ENCODE peak calls at places on chromosome 21, in eight cellular contexts. One of them, this sample, is unnamed.
A peak's percentile ranks its signal among the peaks of the same experiment; 100 is the strongest.

GRCh38 chr21:31354604-31355443 is 10.8 kb upstream of the TIAM1 start:
- DNase-seq in mucosa of gallbladder: peak; percentile 73
- DNase-seq in NT2/D1: no peak
- DNase-seq in MCF 10A: peak; percentile 97
- DNase-seq in C1 segment of cervical spinal cord: peak; percentile 34
- DNase-seq in memory B cell: no peak
- DNase-seq in progenitor cell of endocrine pancreas: no peak
- DNase-seq in activated CD4-positive, alpha-beta memory T cell treated with anti-CD3 and anti-CD28 coated beads, Interleukin-2, amount 10 ng/mL, durations not matched to agents 7 days and 5 days: peak; percentile 88
- DNase-seq in this sample: no peak

GRCh38 chr21:25626752-25627151 is 12.3 kb upstream of the JAM2 start:
- DNase-seq in mucosa of gallbladder: peak; percentile 14
- DNase-seq in NT2/D1: no peak
- DNase-seq in MCF 10A: peak; percentile 45
- DNase-seq in C1 segment of cervical spinal cord: no peak
- DNase-seq in memory B cell: no peak
- DNase-seq in progenitor cell of endocrine pancreas: no peak
- DNase-seq in activated CD4-positive, alpha-beta memory T cell treated with anti-CD3 and anti-CD28 coated beads, Interleukin-2, amount 10 ng/mL, durations not matched to agents 7 days and 5 days: no peak
- DNase-seq in this sample: no peak

GRCh38 chr21:27291006-27291405 is 324.1 kb upstream of the ADAMTS5 start:
- DNase-seq in mucosa of gallbladder: no peak
- DNase-seq in NT2/D1: no peak
- DNase-seq in MCF 10A: no peak
- DNase-seq in C1 segment of cervical spinal cord: no peak
- DNase-seq in memory B cell: no peak
- DNase-seq in progenitor cell of endocrine pancreas: no peak
- DNase-seq in activated CD4-positive, alpha-beta memory T cell treated with anti-CD3 and anti-CD28 coated beads, Interleukin-2, amount 10 ng/mL, durations not matched to agents 7 days and 5 days: no peak
- DNase-seq in this sample: no peak

GRCh38 chr21:19713324-19713723 is 1284.9 kb upstream of the NCAM2 start:
- DNase-seq in mucosa of gallbladder: no peak
- DNase-seq in NT2/D1: no peak
- DNase-seq in MCF 10A: no peak
- DNase-seq in C1 segment of cervical spinal cord: no peak
- DNase-seq in memory B cell: no peak
- DNase-seq in progenitor cell of endocrine pancreas: no peak
- DNase-seq in activated CD4-positive, alpha-beta memory T cell treated with anti-CD3 and anti-CD28 coated beads, Interleukin-2, amount 10 ng/mL, durations not matched to agents 7 days and 5 days: no peak
- DNase-seq in this sample: no peak

GRCh38 chr21:25934771-25935224 is 200.0 kb downstream of the GABPA start:
- DNase-seq in mucosa of gallbladder: peak; percentile 51
- DNase-seq in NT2/D1: no peak
- DNase-seq in MCF 10A: peak; percentile 96
- DNase-seq in C1 segment of cervical spinal cord: peak; percentile 56
- DNase-seq in memory B cell: no peak
- DNase-seq in progenitor cell of endocrine pancreas: no peak
- DNase-seq in activated CD4-positive, alpha-beta memory T cell treated with anti-CD3 and anti-CD28 coated beads, Interleukin-2, amount 10 ng/mL, durations not matched to agents 7 days and 5 days: peak; percentile 45
- DNase-seq in this sample: no peak

GRCh38 chr21:44517175-44517899 is 22.7 kb downstream of the KRTAP10-1 start:
- DNase-seq in mucosa of gallbladder: no peak
- DNase-seq in NT2/D1: peak; percentile 25
- DNase-seq in MCF 10A: no peak
- DNase-seq in C1 segment of cervical spinal cord: peak; percentile 39
- DNase-seq in memory B cell: no peak
- DNase-seq in progenitor cell of endocrine pancreas: no peak
- DNase-seq in activated CD4-positive, alpha-beta memory T cell treated with anti-CD3 and anti-CD28 coated beads, Interleukin-2, amount 10 ng/mL, durations not matched to agents 7 days and 5 days: no peak
- DNase-seq in this sample: no peak

GRCh38 chr21:42513985-42514882 is 582 bp downstream of the SLC37A1 start:
- DNase-seq in mucosa of gallbladder: no peak
- DNase-seq in NT2/D1: peak; percentile 68
- DNase-seq in MCF 10A: peak; percentile 39
- DNase-seq in C1 segment of cervical spinal cord: no peak
- DNase-seq in memory B cell: peak; percentile 78
- DNase-seq in progenitor cell of endocrine pancreas: peak; percentile 41
- DNase-seq in activated CD4-positive, alpha-beta memory T cell treated with anti-CD3 and anti-CD28 coated beads, Interleukin-2, amount 10 ng/mL, durations not matched to agents 7 days and 5 days: peak; percentile 64
- DNase-seq in this sample: no peak

GRCh38 chr21:38989745-38990423 is 184.2 kb downstream of the ETS2 start:
- DNase-seq in mucosa of gallbladder: peak; percentile 43
- DNase-seq in NT2/D1: no peak
- DNase-seq in MCF 10A: no peak
- DNase-seq in C1 segment of cervical spinal cord: no peak
- DNase-seq in memory B cell: no peak
- DNase-seq in progenitor cell of endocrine pancreas: no peak
- DNase-seq in activated CD4-positive, alpha-beta memory T cell treated with anti-CD3 and anti-CD28 coated beads, Interleukin-2, amount 10 ng/mL, durations not matched to agents 7 days and 5 days: no peak
- DNase-seq in this sample: no peak

GRCh38 chr21:44658511-44658910 is 779 bp downstream of the KRTAP12-3 start:
- DNase-seq in mucosa of gallbladder: no peak
- DNase-seq in NT2/D1: no peak
- DNase-seq in MCF 10A: no peak
- DNase-seq in C1 segment of cervical spinal cord: no peak
- DNase-seq in memory B cell: no peak
- DNase-seq in progenitor cell of endocrine pancreas: no peak
- DNase-seq in activated CD4-positive, alpha-beta memory T cell treated with anti-CD3 and anti-CD28 coated beads, Interleukin-2, amount 10 ng/mL, durations not matched to agents 7 days and 5 days: no peak
- DNase-seq in this sample: no peak

GRCh38 chr21:43299441-43300277 is 127.3 kb downstream of the SIK1 start:
- DNase-seq in mucosa of gallbladder: peak; percentile 25
- DNase-seq in NT2/D1: no peak
- DNase-seq in MCF 10A: no peak
- DNase-seq in C1 segment of cervical spinal cord: no peak
- DNase-seq in memory B cell: no peak
- DNase-seq in progenitor cell of endocrine pancreas: no peak
- DNase-seq in activated CD4-positive, alpha-beta memory T cell treated with anti-CD3 and anti-CD28 coated beads, Interleukin-2, amount 10 ng/mL, durations not matched to agents 7 days and 5 days: no peak
- DNase-seq in this sample: no peak

GRCh38 chr21:33411949-33412430 is 8.8 kb downstream of the IFNGR2 start:
- DNase-seq in mucosa of gallbladder: no peak
- DNase-seq in NT2/D1: no peak
- DNase-seq in MCF 10A: no peak
- DNase-seq in C1 segment of cervical spinal cord: no peak
- DNase-seq in memory B cell: no peak
- DNase-seq in progenitor cell of endocrine pancreas: no peak
- DNase-seq in activated CD4-positive, alpha-beta memory T cell treated with anti-CD3 and anti-CD28 coated beads, Interleukin-2, amount 10 ng/mL, durations not matched to agents 7 days and 5 days: no peak
- DNase-seq in this sample: no peak

GRCh38 chr21:15978158-15978805 is 248.5 kb downstream of the USP25 start:
- DNase-seq in mucosa of gallbladder: no peak
- DNase-seq in NT2/D1: no peak
- DNase-seq in MCF 10A: no peak
- DNase-seq in C1 segment of cervical spinal cord: no peak
- DNase-seq in memory B cell: no peak
- DNase-seq in progenitor cell of endocrine pancreas: no peak
- DNase-seq in activated CD4-positive, alpha-beta memory T cell treated with anti-CD3 and anti-CD28 coated beads, Interleukin-2, amount 10 ng/mL, durations not matched to agents 7 days and 5 days: no peak
- DNase-seq in this sample: no peak

GRCh38 chr21:32560896-32561295 is 24.4 kb downstream of the TCP10L start:
- DNase-seq in mucosa of gallbladder: no peak
- DNase-seq in NT2/D1: peak; percentile 48
- DNase-seq in MCF 10A: no peak
- DNase-seq in C1 segment of cervical spinal cord: no peak
- DNase-seq in memory B cell: no peak
- DNase-seq in progenitor cell of endocrine pancreas: no peak
- DNase-seq in activated CD4-positive, alpha-beta memory T cell treated with anti-CD3 and anti-CD28 coated beads, Interleukin-2, amount 10 ng/mL, durations not matched to agents 7 days and 5 days: no peak
- DNase-seq in this sample: no peak

GRCh38 chr21:36692125-36692843 is 6.6 kb upstream of the SIM2 start:
- DNase-seq in mucosa of gallbladder: no peak
- DNase-seq in NT2/D1: no peak
- DNase-seq in MCF 10A: no peak
- DNase-seq in C1 segment of cervical spinal cord: no peak
- DNase-seq in memory B cell: no peak
- DNase-seq in progenitor cell of endocrine pancreas: no peak
- DNase-seq in activated CD4-positive, alpha-beta memory T cell treated with anti-CD3 and anti-CD28 coated beads, Interleukin-2, amount 10 ng/mL, durations not matched to agents 7 days and 5 days: no peak
- DNase-seq in this sample: no peak

GRCh38 chr21:45865106-45865835 is 116.3 kb upstream of the COL6A1 start:
- DNase-seq in mucosa of gallbladder: no peak
- DNase-seq in NT2/D1: no peak
- DNase-seq in MCF 10A: peak; percentile 90
- DNase-seq in C1 segment of cervical spinal cord: no peak
- DNase-seq in memory B cell: no peak
- DNase-seq in progenitor cell of endocrine pancreas: no peak
- DNase-seq in activated CD4-positive, alpha-beta memory T cell treated with anti-CD3 and anti-CD28 coated beads, Interleukin-2, amount 10 ng/mL, durations not matched to agents 7 days and 5 days: no peak
- DNase-seq in this sample: no peak

GRCh38 chr21:15534450-15534886 is 195.3 kb upstream of the USP25 start:
- DNase-seq in mucosa of gallbladder: no peak
- DNase-seq in NT2/D1: no peak
- DNase-seq in MCF 10A: no peak
- DNase-seq in C1 segment of cervical spinal cord: no peak
- DNase-seq in memory B cell: no peak
- DNase-seq in progenitor cell of endocrine pancreas: no peak
- DNase-seq in activated CD4-positive, alpha-beta memory T cell treated with anti-CD3 and anti-CD28 coated beads, Interleukin-2, amount 10 ng/mL, durations not matched to agents 7 days and 5 days: no peak
- DNase-seq in this sample: no peak

GRCh38 chr21:46252840-46253239 is 24.3 kb upstream of the LSS start:
- DNase-seq in mucosa of gallbladder: no peak
- DNase-seq in NT2/D1: no peak
- DNase-seq in MCF 10A: no peak
- DNase-seq in C1 segment of cervical spinal cord: no peak
- DNase-seq in memory B cell: no peak
- DNase-seq in progenitor cell of endocrine pancreas: no peak
- DNase-seq in activated CD4-positive, alpha-beta memory T cell treated with anti-CD3 and anti-CD28 coated beads, Interleukin-2, amount 10 ng/mL, durations not matched to agents 7 days and 5 days: no peak
- DNase-seq in this sample: no peak

GRCh38 chr21:18603246-18603645 is 199.7 kb upstream of the TMPRSS15 start:
- DNase-seq in mucosa of gallbladder: no peak
- DNase-seq in NT2/D1: no peak
- DNase-seq in MCF 10A: no peak
- DNase-seq in C1 segment of cervical spinal cord: no peak
- DNase-seq in memory B cell: no peak
- DNase-seq in progenitor cell of endocrine pancreas: no peak
- DNase-seq in activated CD4-positive, alpha-beta memory T cell treated with anti-CD3 and anti-CD28 coated beads, Interleukin-2, amount 10 ng/mL, durations not matched to agents 7 days and 5 days: no peak
- DNase-seq in this sample: no peak

GRCh38 chr21:41993744-41994143 is 16.4 kb downstream of the ZBTB21 start:
- DNase-seq in mucosa of gallbladder: no peak
- DNase-seq in NT2/D1: no peak
- DNase-seq in MCF 10A: no peak
- DNase-seq in C1 segment of cervical spinal cord: no peak
- DNase-seq in memory B cell: no peak
- DNase-seq in progenitor cell of endocrine pancreas: no peak
- DNase-seq in activated CD4-positive, alpha-beta memory T cell treated with anti-CD3 and anti-CD28 coated beads, Interleukin-2, amount 10 ng/mL, durations not matched to agents 7 days and 5 days: no peak
- DNase-seq in this sample: no peak

GRCh38 chr21:31293986-31294385 is 50.1 kb downstream of the TIAM1 start:
- DNase-seq in mucosa of gallbladder: no peak
- DNase-seq in NT2/D1: peak; percentile 23
- DNase-seq in MCF 10A: peak; percentile 83
- DNase-seq in C1 segment of cervical spinal cord: peak; percentile 5
- DNase-seq in memory B cell: no peak
- DNase-seq in progenitor cell of endocrine pancreas: no peak
- DNase-seq in activated CD4-positive, alpha-beta memory T cell treated with anti-CD3 and anti-CD28 coated beads, Interleukin-2, amount 10 ng/mL, durations not matched to agents 7 days and 5 days: no peak
- DNase-seq in this sample: no peak